ENCODE peak calls at places on chromosome 3, in nine cellular contexts. J is H9, K is OCI-LY7, Y is GM23338, C is mammary epithelial cell, V is hepatocyte, Q is H1, G is neural progenitor cell, H is GM23248. U is an unnamed sample. For H4K20me1, the result is how much of the 10 kb centered on the place peaks cover.

GRCh38 chr3:49725906-49726681 is 2.3 kb upstream of the GMPPB start:
- DNase-seq in J (no peak), K (no peak), Y (no peak), C (no peak), V (no peak), Q (no peak), G (no peak), H (no peak), U (no peak)

GRCh38 chr3:157418104-157418503 is 18.5 kb upstream of the PTX3 start:
- DNase-seq in J (no peak), K (no peak), Y (no peak), C (peak), V (no peak), Q (no peak), G (no peak), H (no peak), U (no peak)

GRCh38 chr3:86987421-86987715 is 3.6 kb downstream of the VGLL3 start:
- DNase-seq in J (no peak), K (no peak), Y (no peak), C (no peak), V (no peak), Q (no peak), G (no peak), H (peak), U (no peak)

GRCh38 chr3:160648701-160649100 is 28.3 kb upstream of the ARL14 start:
- DNase-seq in J (no peak), K (no peak), Y (no peak), C (no peak), V (no peak), Q (no peak), G (no peak), H (no peak), U (no peak)

GRCh38 chr3:127915937-127916480 is 977 bp downstream of the KBTBD12 start:
- DNase-seq in J (no peak), K (no peak), Y (no peak), C (no peak), V (no peak), Q (no peak), G (no peak), H (peak), U (peak)

GRCh38 chr3:46110701-46111493 is 83.6 kb upstream of the XCR1 start:
- DNase-seq in J (no peak), K (no peak), Y (peak), C (peak), V (peak), Q (no peak), G (no peak), H (peak), U (peak)

GRCh38 chr3:23648965-23649328 is 156.8 kb upstream of the UBE2E1 start:
- DNase-seq in J (no peak), K (no peak), Y (no peak), C (peak), V (no peak), Q (no peak), G (no peak), H (no peak), U (no peak)

GRCh38 chr3:7876741-7877297 is 624.8 kb upstream of the LMCD1 start:
- DNase-seq in J (no peak), K (peak), Y (no peak), C (no peak), V (no peak), Q (no peak), G (no peak), H (no peak), U (no peak)

GRCh38 chr3:3366391-3366790 is 186.9 kb upstream of the CRBN start:
- DNase-seq in J (no peak), K (no peak), Y (no peak), C (no peak), V (no peak), Q (no peak), G (no peak), H (no peak), U (no peak)

GRCh38 chr3:172043766-172044165 is 4.4 kb downstream of the FNDC3B start:
- DNase-seq in J (no peak), K (no peak), Y (no peak), C (no peak), V (no peak), Q (no peak), G (no peak), H (peak), U (no peak)
- H4K20me1 ChIP-seq in J (under half), K (under half), Y (under half), C (under half), V (half or more), Q (under half), G (half or more), H (under half), U (under half)

DNA sequence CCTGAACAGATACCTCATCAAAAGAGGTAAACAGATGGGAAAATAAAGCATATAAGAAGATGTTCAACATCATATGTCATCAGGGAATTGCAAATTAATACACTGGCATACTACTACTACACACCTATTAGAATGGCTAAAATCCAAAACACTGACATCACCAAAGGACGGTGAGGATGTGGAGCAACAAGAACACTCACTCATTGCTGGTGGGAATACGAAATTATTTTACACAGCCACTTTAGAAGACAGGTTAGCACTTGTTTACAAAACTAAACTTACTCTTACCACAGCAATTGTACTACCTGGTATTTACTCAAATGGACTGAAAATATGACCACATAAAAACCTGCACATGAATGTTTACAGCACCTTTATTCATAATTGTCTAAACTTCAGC is 119.6 kb downstream of the GSK3B start:
- DNase-seq in J (no peak), K (no peak), Y (no peak), C (peak), V (no peak), Q (no peak), G (no peak), H (no peak), U (no peak)
- H3K27ac ChIP-seq in J (no peak), K (no peak), Y (no peak), C (peak), V (no peak), Q (no peak), G (no peak), H (no peak), U (no peak)

GRCh38 chr3:64694127-64694526 is 6.3 kb upstream of the ADAMTS9 start:
- DNase-seq in J (no peak), K (no peak), Y (no peak), C (no peak), V (no peak), Q (no peak), G (no peak), H (no peak), U (no peak)
- H4K20me1 ChIP-seq in J (under half), K (under half), Y (under half), C (under half), V (under half), Q (under half), G (under half), H (under half), U (under half)

GRCh38 chr3:57446318-57446841 is 97.8 kb downstream of the DNAH12 start:
- DNase-seq in J (no peak), K (no peak), Y (no peak), C (peak), V (peak), Q (no peak), G (no peak), H (peak), U (peak)

GRCh38 chr3:57451150-57451846 is 92.8 kb downstream of the DNAH12 start:
- DNase-seq in J (no peak), K (no peak), Y (no peak), C (no peak), V (no peak), Q (no peak), G (no peak), H (no peak), U (no peak)
- H3K27ac ChIP-seq in J (no peak), K (no peak), Y (no peak), C (no peak), V (peak), Q (no peak), G (no peak), H (no peak), U (no peak)

GRCh38 chr3:4816718-4817117 is 162.5 kb upstream of the BHLHE40 start:
- DNase-seq in J (no peak), K (no peak), Y (no peak), C (no peak), V (no peak), Q (no peak), G (no peak), H (no peak), U (no peak)

GRCh38 chr3:4814904-4815574 is 164.2 kb upstream of the BHLHE40 start:
- DNase-seq in J (no peak), K (no peak), Y (no peak), C (no peak), V (no peak), Q (no peak), G (no peak), H (no peak), U (no peak)

GRCh38 chr3:4818164-4818563 is 161.1 kb upstream of the BHLHE40 start:
- DNase-seq in J (no peak), K (no peak), Y (no peak), C (no peak), V (no peak), Q (no peak), G (no peak), H (no peak), U (no peak)

GRCh38 chr3:4816306-4816705 is 162.9 kb upstream of the BHLHE40 start:
- DNase-seq in J (no peak), K (no peak), Y (no peak), C (no peak), V (no peak), Q (no peak), G (no peak), H (no peak), U (no peak)

GRCh38 chr3:4817128-4817527 is 162.1 kb upstream of the BHLHE40 start:
- DNase-seq in J (no peak), K (no peak), Y (no peak), C (no peak), V (no peak), Q (no peak), G (no peak), H (no peak), U (no peak)
- H4K20me1 ChIP-seq in J (under half), K (under half), Y (under half), C (under half), V (under half), Q (under half), G (under half), H (under half), U (under half)